ENCODE peak calls at places on chromosomes 12 and 14, in nine cellular contexts. T, I, S, C, J, O, A, H and R are unnamed samples.

GRCh38 chr12:109654357-109654756 is 59.3 kb upstream of the FAM222A start:
- DNase-seq in A (no peak), H (no peak), T (no peak), C (no peak), I (no peak), J (no peak), S (no peak), O (peak; percentile 18), R (no peak)

GRCh38 chr12:30695327-30696102 is at the start of gene IPO8:
- DNase-seq in T (peak; percentile 82), C (peak; percentile 45), S (peak; percentile 65), O (peak; percentile 93), J (peak; percentile 89), I (peak; percentile 96), H (peak; percentile 93), A (peak; percentile 93), R (peak; percentile 92)

GRCh38 chr12:132162508-132163031 is 18.3 kb downstream of the NOC4L start:
- DNase-seq in J (peak; percentile 21), A (peak; percentile 84), C (peak; percentile 50), T (no peak), S (no peak), O (no peak), I (peak; percentile 23), H (peak; percentile 88), R (peak; percentile 86)

GRCh38 chr14:50347521-50347920 is 35.4 kb downstream of the DMAC2L start:
- DNase-seq in I (no peak), C (no peak), O (no peak), H (peak; percentile 50), J (no peak), A (peak; percentile 66), T (no peak), S (no peak), R (peak; percentile 69)

GRCh38 chr12:13342971-13343370 is 146.4 kb downstream of the EMP1 start:
- DNase-seq in S (no peak), A (no peak), I (no peak), O (no peak), T (no peak), J (no peak), C (no peak), H (peak; percentile 58), R (peak; percentile 53)

GRCh38 chr12:112023759-112024396 is 10.7 kb downstream of the ERP29 start:
- DNase-seq in S (no peak), O (no peak), J (no peak), T (no peak), I (no peak), C (no peak), A (no peak), H (no peak), R (no peak)

GRCh38 chr12:109739747-109740693 is 26.4 kb downstream of the FAM222A start:
- DNase-seq in H (no peak), T (no peak), S (no peak), J (peak; percentile 14), A (no peak), C (no peak), I (peak; percentile 6), O (peak; percentile 4), R (no peak)

GRCh38 chr14:91484744-91485143 is 25.4 kb downstream of the PPP4R3A start:
- DNase-seq in A (no peak), H (no peak), C (no peak), I (no peak), O (no peak), J (no peak), T (no peak), S (no peak), R (no peak)

GRCh38 chr14:92386165-92386564 is 63.2 kb downstream of the SLC24A4 start:
- DNase-seq in A (no peak), O (no peak), T (no peak), I (no peak), C (no peak), H (no peak), S (no peak), J (no peak), R (no peak)

GRCh38 chr12:87687362-87687761 is 341.8 kb downstream of the C12orf50 start:
- DNase-seq in H (peak; percentile 37), S (no peak), J (no peak), O (no peak), C (peak; percentile 1), I (no peak), A (peak; percentile 13), T (no peak), R (peak; percentile 51)

GRCh38 chr14:65019944-65020566 is 33.4 kb downstream of the FNTB start:
- DNase-seq in T (no peak), J (no peak), I (no peak), C (no peak), O (no peak), H (peak; percentile 84), A (peak; percentile 83), S (no peak), R (peak; percentile 84)

GRCh38 chr14:33679025-33679424 is 271.8 kb downstream of the EGLN3 start:
- DNase-seq in H (no peak), I (no peak), S (no peak), T (no peak), O (no peak), A (no peak), J (no peak), C (no peak), R (no peak)

GRCh38 chr12:56631790-56632700 is 1.9 kb upstream of the BAZ2A start:
- DNase-seq in C (no peak), I (peak; percentile 78), O (peak; percentile 81), H (peak; percentile 17), J (peak; percentile 51), S (no peak), T (peak; percentile 53), A (peak; percentile 31), R (no peak)

GRCh38 chr12:114917953-114918352 is 234.0 kb upstream of the TBX3 start:
- DNase-seq in S (no peak), A (no peak), H (no peak), T (no peak), C (no peak), J (no peak), O (no peak), I (no peak), R (no peak)

GRCh38 chr12:114917307-114917706 is 233.3 kb upstream of the TBX3 start:
- DNase-seq in C (no peak), T (no peak), A (no peak), O (no peak), S (no peak), H (no peak), I (no peak), J (no peak), R (no peak)

GRCh38 chr12:114916531-114916930 is 232.6 kb upstream of the TBX3 start:
- DNase-seq in O (no peak), A (peak; percentile 89), T (no peak), H (peak; percentile 68), I (no peak), J (no peak), C (no peak), S (no peak), R (peak; percentile 42)

GRCh38 chr12:114919479-114919878 is 235.5 kb upstream of the TBX3 start:
- DNase-seq in I (no peak), H (no peak), T (no peak), O (no peak), A (no peak), S (no peak), C (no peak), J (no peak), R (no peak)

GRCh38 chr12:114918535-114919233 is 234.7 kb upstream of the TBX3 start:
- DNase-seq in I (no peak), H (peak; percentile 61), J (no peak), T (no peak), C (peak; percentile 74), S (no peak), O (no peak), A (peak; percentile 80), R (peak; percentile 84)
- TF ChIP-seq CTCF in I (no peak), H (no peak), J (no peak), T (no peak), C (no peak), S (no peak), O (no peak), A (no peak), R (peak; percentile 29)

DNA sequence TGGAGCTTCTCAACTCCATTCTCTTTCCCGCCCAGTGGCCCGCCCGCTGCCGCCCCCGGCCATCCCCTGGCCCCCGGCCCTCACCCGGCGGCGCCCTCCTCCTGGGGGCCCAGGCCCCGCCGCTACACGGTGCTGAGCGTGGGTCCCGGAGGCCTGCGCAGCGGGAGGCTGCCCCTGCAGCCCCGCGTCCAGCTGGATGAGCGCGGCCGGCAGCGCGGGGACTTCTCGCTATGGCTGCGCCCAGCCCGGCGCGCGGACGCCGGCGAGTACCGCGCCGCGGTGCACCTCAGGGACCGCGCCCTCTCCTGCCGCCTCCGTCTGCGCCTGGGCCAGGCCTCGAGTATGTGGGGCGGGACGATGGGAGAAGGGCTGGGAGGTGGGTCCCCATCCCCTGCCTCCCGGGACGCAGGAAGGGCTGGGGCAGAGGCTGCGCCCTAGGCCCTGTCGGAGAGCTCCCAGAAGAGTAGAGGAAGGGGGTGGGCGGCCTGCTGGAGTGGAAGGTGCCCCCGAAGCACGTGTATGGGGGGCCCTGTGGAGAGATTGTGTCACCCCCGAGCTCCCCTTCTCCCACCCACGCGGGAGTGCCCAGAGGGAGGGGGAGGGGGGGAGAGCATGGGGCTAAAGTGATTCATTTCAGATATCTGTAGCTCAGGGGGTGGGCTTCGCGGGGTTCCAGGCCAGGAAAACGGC is 1.5 kb downstream of the LAG3 start:
- DNase-seq in O (no peak), H (no peak), T (no peak), A (no peak), I (peak; percentile 5), S (no peak), C (no peak), J (no peak), R (no peak)
- H3K4me3 ChIP-seq in O (peak overlapping the region; percentile 45), H (no peak overlapping the region), T (no peak overlapping the region), A (no peak overlapping the region), I (peak overlapping the region; percentile 15), S (peak overlapping the region; percentile 45), C (no peak overlapping the region), J (peak overlapping the region; percentile 29), R (no peak overlapping the region)

DNA sequence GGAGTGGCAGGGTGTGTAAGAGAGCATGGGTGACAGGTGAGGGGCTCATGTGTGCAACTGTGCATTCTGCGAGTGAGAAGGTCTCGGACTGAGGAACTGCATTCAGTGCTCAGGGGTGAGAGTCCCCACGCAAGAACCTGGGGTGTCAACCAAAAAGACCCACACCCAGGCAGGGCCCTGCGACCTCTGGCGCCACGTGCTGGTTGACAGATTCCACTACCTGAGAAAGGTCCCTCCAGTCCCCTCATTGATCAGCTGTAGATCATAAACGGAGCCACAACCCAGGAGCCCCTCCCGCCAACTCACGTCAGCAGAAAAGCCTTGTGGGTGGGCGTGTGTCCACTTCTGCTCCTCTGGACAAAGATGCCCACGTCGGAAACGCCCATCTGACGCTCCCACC is 98.7 kb downstream of the ASCL4 start:
- DNase-seq in J (no peak), H (no peak), I (no peak), T (no peak), O (no peak), C (no peak), A (no peak), S (no peak), R (no peak)
- TF ChIP-seq CTCF in J (no peak), H (no peak), I (no peak), T (no peak), O (no peak), C (no peak), A (no peak), S (no peak), R (no peak)

DNA sequence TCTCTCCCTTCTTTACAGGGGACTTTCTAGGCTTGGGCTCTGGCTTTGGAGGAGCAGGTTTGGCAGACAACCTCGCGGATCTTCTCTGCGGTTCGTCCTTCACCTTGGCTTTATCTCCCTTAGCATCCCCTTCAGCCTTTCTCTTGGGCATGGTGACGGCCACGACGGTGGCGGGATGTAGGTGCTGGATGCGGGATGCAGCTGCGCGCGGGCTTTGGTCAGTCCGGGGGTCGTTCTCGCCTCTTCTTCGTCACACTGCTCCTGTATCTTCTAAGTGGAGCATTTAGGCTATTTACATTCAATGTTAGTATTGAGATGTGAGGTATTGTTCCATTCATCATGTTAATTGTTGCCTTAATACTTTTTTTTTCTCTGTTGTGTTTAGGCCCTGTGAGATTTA is 217.2 kb upstream of the STXBP6 start:
- DNase-seq in H (no peak), C (no peak), A (no peak), J (no peak), T (no peak), O (no peak), I (no peak), S (no peak), R (no peak)
- H3K4me3 ChIP-seq in H (no peak overlapping the region), C (no peak overlapping the region), A (no peak overlapping the region), J (no peak overlapping the region), T (no peak overlapping the region), O (no peak overlapping the region), I (no peak overlapping the region), S (no peak overlapping the region), R (no peak overlapping the region)